ENCODE peak calls at places on chromosomes 6 and 20, in four cellular contexts. One of them, this sample, is unnamed.

GRCh38 chr6:88177961-88178464 is 11.9 kb upstream of the CNR1 start:
- DNase-seq in ascending aorta: no peak
- DNase-seq in neural crest cell: no peak
- DNase-seq in dorsolateral prefrontal cortex: no peak
- DNase-seq in this sample: peak; percentile 42

GRCh38 chr20:61598586-61598985 is 346.5 kb downstream of the CDH4 start:
- DNase-seq in ascending aorta: no peak
- DNase-seq in dorsolateral prefrontal cortex: no peak
- DNase-seq in neural crest cell: no peak
- DNase-seq in this sample: no peak

GRCh38 chr6:43758617-43759050 is 11.4 kb upstream of the VEGFA start:
- DNase-seq in ascending aorta: no peak
- DNase-seq in dorsolateral prefrontal cortex: no peak
- DNase-seq in neural crest cell: peak; percentile 38
- DNase-seq in this sample: peak; percentile 73

GRCh38 chr6:144408151-144408550 is 123.0 kb downstream of the UTRN start:
- DNase-seq in neural crest cell: no peak
- DNase-seq in ascending aorta: no peak
- DNase-seq in dorsolateral prefrontal cortex: no peak
- DNase-seq in this sample: no peak

GRCh38 chr6:38773338-38773737 is 58.2 kb downstream of the DNAH8 start:
- DNase-seq in ascending aorta: no peak
- DNase-seq in dorsolateral prefrontal cortex: no peak
- DNase-seq in neural crest cell: no peak
- DNase-seq in this sample: peak; percentile 37

GRCh38 chr6:112881828-112882227 is 534.7 kb downstream of the RFPL4B start:
- DNase-seq in dorsolateral prefrontal cortex: no peak
- DNase-seq in neural crest cell: no peak
- DNase-seq in ascending aorta: no peak
- DNase-seq in this sample: no peak

GRCh38 chr20:48606117-48606840 is 221.5 kb downstream of the PREX1 start:
- DNase-seq in ascending aorta: no peak
- DNase-seq in dorsolateral prefrontal cortex: no peak
- DNase-seq in neural crest cell: no peak
- DNase-seq in this sample: no peak

GRCh38 chr6:137240168-137240567 is 21.0 kb upstream of the IFNGR1 start:
- DNase-seq in neural crest cell: no peak
- DNase-seq in dorsolateral prefrontal cortex: no peak
- DNase-seq in ascending aorta: peak; percentile 21
- DNase-seq in this sample: no peak

GRCh38 chr6:143595256-143596036 is 82.3 kb upstream of the PHACTR2 start:
- DNase-seq in ascending aorta: no peak
- DNase-seq in neural crest cell: no peak
- DNase-seq in dorsolateral prefrontal cortex: no peak
- DNase-seq in this sample: no peak

GRCh38 chr6:137647762-137648412 is 153.7 kb upstream of the OLIG3 start:
- DNase-seq in dorsolateral prefrontal cortex: no peak
- DNase-seq in neural crest cell: no peak
- DNase-seq in ascending aorta: no peak
- DNase-seq in this sample: no peak

GRCh38 chr6:47352966-47353365 is 43.3 kb upstream of the TNFRSF21 start:
- DNase-seq in neural crest cell: no peak
- DNase-seq in ascending aorta: no peak
- DNase-seq in dorsolateral prefrontal cortex: no peak
- DNase-seq in this sample: no peak

GRCh38 chr6:31702421-31702818 is 704 bp downstream of the ABHD16A start:
- DNase-seq in dorsolateral prefrontal cortex: no peak
- DNase-seq in neural crest cell: no peak
- DNase-seq in ascending aorta: no peak
- DNase-seq in this sample: no peak

GRCh38 chr20:18857640-18858039 is 44.1 kb downstream of the SCP2D1 start:
- DNase-seq in ascending aorta: no peak
- DNase-seq in dorsolateral prefrontal cortex: no peak
- DNase-seq in neural crest cell: no peak
- DNase-seq in this sample: no peak

GRCh38 chr20:58708246-58708931 is 15.8 kb downstream of the NPEPL1 start:
- DNase-seq in dorsolateral prefrontal cortex: peak; percentile 5
- DNase-seq in neural crest cell: peak; percentile 0
- DNase-seq in ascending aorta: no peak
- DNase-seq in this sample: no peak

GRCh38 chr20:22682381-22682780 is 98.0 kb upstream of the FOXA2 start:
- DNase-seq in ascending aorta: no peak
- DNase-seq in dorsolateral prefrontal cortex: no peak
- DNase-seq in neural crest cell: no peak
- DNase-seq in this sample: no peak

GRCh38 chr20:25196701-25197120 is 1.2 kb downstream of the ENTPD6 start:
- DNase-seq in dorsolateral prefrontal cortex: no peak
- DNase-seq in neural crest cell: no peak
- DNase-seq in ascending aorta: no peak
- DNase-seq in this sample: peak; percentile 10

GRCh38 chr20:37090357-37090871 is 5.4 kb downstream of the RBL1 start:
- DNase-seq in neural crest cell: no peak
- DNase-seq in ascending aorta: no peak
- DNase-seq in dorsolateral prefrontal cortex: no peak
- DNase-seq in this sample: no peak

GRCh38 chr20:15814903-15815302 is 758.3 kb downstream of the KIF16B start:
- DNase-seq in ascending aorta: no peak
- DNase-seq in dorsolateral prefrontal cortex: no peak
- DNase-seq in neural crest cell: no peak
- DNase-seq in this sample: no peak

GRCh38 chr20:12022121-12022520 is 104.4 kb downstream of the BTBD3 start:
- DNase-seq in neural crest cell: no peak
- DNase-seq in dorsolateral prefrontal cortex: no peak
- DNase-seq in ascending aorta: no peak
- DNase-seq in this sample: no peak

GRCh38 chr6:169918239-169918953 is 167.0 kb downstream of the ERMARD start:
- DNase-seq in neural crest cell: no peak
- DNase-seq in dorsolateral prefrontal cortex: no peak
- DNase-seq in ascending aorta: no peak
- DNase-seq in this sample: no peak

GRCh38 chr6:29926081-29926794 is 16.1 kb upstream of the HLA-A start:
- DNase-seq in neural crest cell: no peak
- DNase-seq in ascending aorta: no peak
- DNase-seq in dorsolateral prefrontal cortex: no peak
- DNase-seq in this sample: peak; percentile 43

GRCh38 chr6:112620832-112621569 is 273.9 kb downstream of the RFPL4B start:
- DNase-seq in ascending aorta: no peak
- DNase-seq in neural crest cell: no peak
- DNase-seq in dorsolateral prefrontal cortex: no peak
- DNase-seq in this sample: no peak

GRCh38 chr6:33588894-33589293 is 8.8 kb upstream of the BAK1 start:
- DNase-seq in dorsolateral prefrontal cortex: no peak
- DNase-seq in neural crest cell: no peak
- DNase-seq in ascending aorta: no peak
- DNase-seq in this sample: no peak

GRCh38 chr6:14791525-14791924 is 454.3 kb upstream of the JARID2 start:
- DNase-seq in dorsolateral prefrontal cortex: no peak
- DNase-seq in ascending aorta: no peak
- DNase-seq in neural crest cell: no peak
- DNase-seq in this sample: no peak

GRCh38 chr6:35370799-35371493 is 28.6 kb downstream of the PPARD start:
- DNase-seq in ascending aorta: no peak
- DNase-seq in dorsolateral prefrontal cortex: no peak
- DNase-seq in neural crest cell: no peak
- DNase-seq in this sample: peak; percentile 42

GRCh38 chr20:32763202-32763999 is 1.2 kb downstream of the DNMT3B start:
- DNase-seq in dorsolateral prefrontal cortex: no peak
- DNase-seq in neural crest cell: no peak
- DNase-seq in ascending aorta: no peak
- DNase-seq in this sample: peak; percentile 55

GRCh38 chr6:133761706-133762105 is 127.2 kb upstream of the TCF21 start:
- DNase-seq in neural crest cell: no peak
- DNase-seq in ascending aorta: no peak
- DNase-seq in dorsolateral prefrontal cortex: no peak
- DNase-seq in this sample: no peak

GRCh38 chr20:62233684-62234083 is 4.6 kb upstream of the OSBPL2 start:
- DNase-seq in ascending aorta: no peak
- DNase-seq in neural crest cell: no peak
- DNase-seq in dorsolateral prefrontal cortex: no peak
- DNase-seq in this sample: no peak

GRCh38 chr6:41040101-41040910 is 1.3 kb upstream of the UNC5CL start:
- DNase-seq in ascending aorta: no peak
- DNase-seq in dorsolateral prefrontal cortex: no peak
- DNase-seq in neural crest cell: no peak
- DNase-seq in this sample: no peak

GRCh38 chr6:134152767-134153485 is 100.5 kb upstream of the SLC2A12 start:
- DNase-seq in ascending aorta: no peak
- DNase-seq in neural crest cell: no peak
- DNase-seq in dorsolateral prefrontal cortex: no peak
- DNase-seq in this sample: no peak

GRCh38 chr6:36912583-36912982 is 26.8 kb downstream of the C6orf89 start:
- DNase-seq in dorsolateral prefrontal cortex: no peak
- DNase-seq in ascending aorta: no peak
- DNase-seq in neural crest cell: no peak
- DNase-seq in this sample: peak; percentile 70

DNA sequence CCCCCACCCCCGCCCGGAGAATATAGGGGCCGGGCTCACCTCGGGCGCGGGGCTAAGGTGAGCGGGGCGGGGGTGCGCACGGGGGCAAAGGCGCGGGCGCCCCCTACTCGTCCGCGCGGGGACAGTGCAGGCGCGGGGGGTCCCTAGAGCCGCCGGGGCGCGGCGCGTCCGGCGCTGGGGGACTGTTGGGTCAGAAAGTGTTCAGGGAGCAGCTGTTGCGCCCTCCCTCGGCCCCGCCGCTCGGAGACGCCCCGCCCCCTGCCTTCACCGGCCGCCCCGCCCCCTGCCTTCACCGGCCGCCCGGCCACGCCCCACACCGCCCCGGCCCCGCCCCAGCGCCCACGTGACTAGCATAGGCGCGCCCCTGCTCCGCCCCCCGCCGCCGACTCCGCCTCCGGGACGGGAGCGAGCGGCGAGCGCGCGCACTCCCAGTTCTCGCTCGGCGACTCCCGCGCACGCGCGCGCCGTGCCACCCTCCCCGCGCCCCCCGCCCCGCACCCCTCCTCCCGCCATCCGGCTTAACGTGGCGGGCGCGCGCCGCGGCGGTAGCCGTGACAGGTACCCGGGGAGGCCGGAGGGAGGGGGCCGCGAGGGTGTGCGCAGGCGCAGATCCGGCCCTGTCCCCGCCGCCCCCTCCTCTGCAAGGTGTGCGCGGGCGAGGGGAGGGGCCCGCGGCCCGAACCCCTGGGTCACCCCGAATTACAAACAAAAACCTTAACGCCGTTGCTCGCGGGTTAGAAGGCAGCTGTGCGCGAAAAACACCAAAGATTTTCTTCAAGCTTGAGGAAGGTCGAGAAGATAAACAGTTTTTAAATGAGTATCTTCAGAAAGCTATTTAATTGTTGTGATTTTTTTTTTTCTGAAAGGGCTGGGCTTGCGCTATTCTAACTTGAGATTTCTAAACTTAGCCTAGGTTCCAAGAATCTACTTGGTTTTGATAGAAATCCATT is 704 bp upstream of the ZNF217 start:
- DNase-seq in ascending aorta: peak; percentile 64
- DNase-seq in dorsolateral prefrontal cortex: peak; percentile 90
- DNase-seq in neural crest cell: peak; percentile 97
- DNase-seq in this sample: peak; percentile 88
- TF ChIP-seq CTCF in ascending aorta: no peak
- TF ChIP-seq CTCF in dorsolateral prefrontal cortex: peak; percentile 41
- TF ChIP-seq CTCF in neural crest cell: peak; percentile 45
- TF ChIP-seq CTCF in this sample: peak; percentile 54

DNA sequence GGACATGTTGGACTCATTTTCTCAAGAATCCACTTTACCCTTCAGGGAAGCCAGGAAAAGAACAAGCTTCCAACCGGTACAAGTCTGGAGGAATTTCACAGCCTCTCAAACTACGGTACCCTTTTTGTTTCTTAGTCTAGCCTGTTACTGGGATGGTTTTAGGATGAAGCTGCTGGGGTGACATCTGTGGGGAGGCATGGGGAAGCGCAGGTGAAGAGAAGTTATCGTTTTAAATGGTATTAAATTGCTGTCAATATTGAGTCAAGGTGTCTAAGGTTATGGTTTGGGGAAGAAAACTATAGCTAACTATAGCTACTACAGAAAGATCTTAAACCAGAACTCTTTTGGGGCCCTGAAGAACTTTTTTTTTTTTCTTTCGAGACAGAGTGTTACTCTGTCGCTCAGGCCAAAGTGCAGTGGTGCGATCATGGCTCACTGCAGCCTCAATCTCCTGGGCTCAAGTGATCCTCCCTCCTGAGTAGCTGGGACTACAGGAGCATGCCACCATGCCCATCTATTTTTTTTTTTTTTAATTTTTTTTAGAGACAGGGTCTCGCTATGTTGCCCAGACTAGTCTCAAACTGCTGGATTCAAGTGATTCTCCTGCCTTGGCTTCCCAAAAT is 128.7 kb downstream of the RIN2 start:
- DNase-seq in dorsolateral prefrontal cortex: no peak
- DNase-seq in neural crest cell: no peak
- DNase-seq in ascending aorta: no peak
- DNase-seq in this sample: no peak
- TF ChIP-seq CTCF in dorsolateral prefrontal cortex: no peak
- TF ChIP-seq CTCF in neural crest cell: no peak
- TF ChIP-seq CTCF in ascending aorta: no peak
- TF ChIP-seq CTCF in this sample: no peak

DNA sequence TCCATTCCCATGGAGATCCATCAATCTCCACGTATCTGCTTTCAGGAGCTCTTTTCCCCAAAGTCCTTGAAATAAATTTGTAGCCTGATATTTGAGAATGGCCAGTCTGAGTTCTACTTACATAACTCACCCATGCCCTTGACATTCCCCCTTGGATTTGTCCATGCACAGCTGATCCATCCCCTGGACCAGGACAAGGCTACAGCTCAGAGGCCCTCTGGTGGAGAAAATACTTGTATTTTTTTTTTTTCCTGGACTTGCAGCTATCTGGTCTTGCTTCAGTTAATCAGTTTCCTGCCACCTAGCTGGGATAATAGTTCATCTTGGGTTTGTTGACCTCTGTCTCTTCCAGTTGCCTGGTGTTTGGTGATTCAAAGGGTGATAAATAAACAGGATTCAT is 467.6 kb downstream of the DHX35 start:
- DNase-seq in neural crest cell: no peak
- DNase-seq in dorsolateral prefrontal cortex: no peak
- DNase-seq in ascending aorta: no peak
- DNase-seq in this sample: no peak
- TF ChIP-seq CTCF in neural crest cell: peak; percentile 52
- TF ChIP-seq CTCF in dorsolateral prefrontal cortex: peak; percentile 34
- TF ChIP-seq CTCF in ascending aorta: no peak
- TF ChIP-seq CTCF in this sample: no peak

DNA sequence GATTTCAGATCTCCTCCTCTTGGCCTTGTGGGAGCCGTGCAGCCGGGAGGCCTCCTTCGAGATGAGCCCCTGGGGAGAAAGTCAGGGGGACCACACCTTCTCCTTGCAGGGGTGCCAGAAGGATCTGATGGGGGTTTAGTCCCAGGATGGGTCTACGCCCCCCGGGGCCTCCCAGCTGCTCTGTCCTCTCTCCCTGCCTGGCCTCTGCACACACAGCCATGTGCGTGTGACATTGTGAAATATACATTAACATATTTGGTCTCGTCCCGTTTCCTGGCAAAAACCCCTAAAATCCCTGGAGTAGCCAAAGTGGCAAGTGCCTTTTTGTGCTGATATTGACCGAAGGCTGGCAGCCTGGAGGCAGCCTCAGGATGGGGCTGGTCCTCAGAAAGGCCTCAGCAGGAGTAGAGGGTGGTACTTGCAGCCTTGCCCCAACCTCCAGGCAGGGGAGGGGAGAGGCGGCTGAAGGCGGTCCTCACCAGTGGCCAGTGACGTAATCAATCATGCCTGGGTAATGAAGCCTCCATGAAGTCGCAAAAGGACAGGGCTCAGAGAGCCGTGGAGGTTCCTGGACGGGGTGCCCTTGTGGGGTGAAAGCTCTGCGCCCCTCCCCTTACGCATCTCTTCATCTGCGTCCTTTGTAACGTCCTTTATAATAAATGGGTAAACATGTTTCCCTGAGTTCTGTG is 5.1 kb upstream of the HELZ2 start:
- DNase-seq in ascending aorta: no peak
- DNase-seq in neural crest cell: no peak
- DNase-seq in dorsolateral prefrontal cortex: no peak
- DNase-seq in this sample: no peak
- TF ChIP-seq CTCF in ascending aorta: no peak
- TF ChIP-seq CTCF in neural crest cell: no peak
- TF ChIP-seq CTCF in dorsolateral prefrontal cortex: no peak
- TF ChIP-seq CTCF in this sample: no peak